ENCODE peak calls at places on chromosomes 7 and 10, in ten cellular contexts. One of them, this sample, is unnamed. For H3K4me1, the result is how much of the 10 kb centered on the place peaks cover.

GRCh38 chr7:142868188-142868811 is 13.4 kb downstream of the EPHB6 start:
- DNase-seq in endothelial cell of umbilical vein: no peak
- DNase-seq in spleen: no peak
- DNase-seq in prostate gland: no peak
- DNase-seq in SK-N-SH: no peak
- DNase-seq in transverse colon: no peak
- DNase-seq in GM12878: no peak
- DNase-seq in HCT116: no peak
- DNase-seq in stomach: no peak
- DNase-seq in GM23338: no peak
- DNase-seq in this sample: no peak

GRCh38 chr10:118901409-118901808 is 128.1 kb upstream of the NANOS1 start:
- DNase-seq in GM12878: no peak
- DNase-seq in transverse colon: no peak
- DNase-seq in GM23338: no peak
- DNase-seq in stomach: no peak
- DNase-seq in prostate gland: no peak
- DNase-seq in SK-N-SH: no peak
- DNase-seq in HCT116: no peak
- DNase-seq in spleen: no peak
- DNase-seq in endothelial cell of umbilical vein: no peak
- DNase-seq in this sample: no peak

GRCh38 chr10:69412232-69412631 is 4.5 kb downstream of the TACR2 start:
- DNase-seq in GM12878: no peak
- DNase-seq in prostate gland: no peak
- DNase-seq in GM23338: no peak
- DNase-seq in spleen: peak
- DNase-seq in endothelial cell of umbilical vein: no peak
- DNase-seq in transverse colon: no peak
- DNase-seq in HCT116: no peak
- DNase-seq in SK-N-SH: no peak
- DNase-seq in stomach: no peak
- DNase-seq in this sample: no peak

GRCh38 chr10:52741851-52742250 is 30.7 kb downstream of the MBL2 start:
- DNase-seq in GM12878: no peak
- DNase-seq in stomach: no peak
- DNase-seq in GM23338: no peak
- DNase-seq in SK-N-SH: no peak
- DNase-seq in spleen: no peak
- DNase-seq in prostate gland: no peak
- DNase-seq in HCT116: no peak
- DNase-seq in endothelial cell of umbilical vein: no peak
- DNase-seq in transverse colon: no peak
- DNase-seq in this sample: no peak

GRCh38 chr7:102303669-102304422 is 17.2 kb downstream of the SH2B2 start:
- DNase-seq in spleen: peak
- DNase-seq in GM23338: no peak
- DNase-seq in transverse colon: no peak
- DNase-seq in stomach: no peak
- DNase-seq in prostate gland: no peak
- DNase-seq in SK-N-SH: no peak
- DNase-seq in endothelial cell of umbilical vein: no peak
- DNase-seq in HCT116: no peak
- DNase-seq in GM12878: no peak
- DNase-seq in this sample: no peak

GRCh38 chr10:73857446-73857845 is 16.9 kb downstream of the CAMK2G start:
- DNase-seq in spleen: no peak
- DNase-seq in GM12878: peak
- DNase-seq in GM23338: no peak
- DNase-seq in SK-N-SH: no peak
- DNase-seq in prostate gland: no peak
- DNase-seq in transverse colon: no peak
- DNase-seq in endothelial cell of umbilical vein: no peak
- DNase-seq in HCT116: no peak
- DNase-seq in stomach: no peak
- DNase-seq in this sample: no peak

GRCh38 chr7:17802056-17802455 is 138.2 kb downstream of the SNX13 start:
- DNase-seq in SK-N-SH: no peak
- DNase-seq in prostate gland: no peak
- DNase-seq in GM23338: no peak
- DNase-seq in GM12878: no peak
- DNase-seq in transverse colon: no peak
- DNase-seq in endothelial cell of umbilical vein: no peak
- DNase-seq in HCT116: no peak
- DNase-seq in stomach: no peak
- DNase-seq in spleen: no peak
- DNase-seq in this sample: no peak

GRCh38 chr10:29806350-29806788 is 171.6 kb upstream of the SVIL start:
- DNase-seq in GM12878: no peak
- DNase-seq in endothelial cell of umbilical vein: peak
- DNase-seq in transverse colon: no peak
- DNase-seq in prostate gland: no peak
- DNase-seq in stomach: no peak
- DNase-seq in GM23338: no peak
- DNase-seq in HCT116: no peak
- DNase-seq in SK-N-SH: no peak
- DNase-seq in spleen: no peak
- DNase-seq in this sample: no peak

GRCh38 chr7:11709240-11709639 is 122.8 kb downstream of the THSD7A start:
- DNase-seq in prostate gland: no peak
- DNase-seq in GM12878: no peak
- DNase-seq in endothelial cell of umbilical vein: no peak
- DNase-seq in GM23338: no peak
- DNase-seq in SK-N-SH: no peak
- DNase-seq in spleen: no peak
- DNase-seq in stomach: no peak
- DNase-seq in transverse colon: no peak
- DNase-seq in HCT116: no peak
- DNase-seq in this sample: no peak

GRCh38 chr7:30740417-30741181 is 11.3 kb upstream of the INMT start:
- DNase-seq in transverse colon: peak
- DNase-seq in prostate gland: peak
- DNase-seq in GM23338: peak
- DNase-seq in HCT116: peak
- DNase-seq in SK-N-SH: peak
- DNase-seq in spleen: peak
- DNase-seq in stomach: peak
- DNase-seq in endothelial cell of umbilical vein: peak
- DNase-seq in GM12878: no peak
- DNase-seq in this sample: peak

GRCh38 chr10:11672836-11673235 is 61.4 kb upstream of the USP6NL start:
- DNase-seq in GM23338: no peak
- DNase-seq in transverse colon: no peak
- DNase-seq in endothelial cell of umbilical vein: no peak
- DNase-seq in GM12878: no peak
- DNase-seq in HCT116: no peak
- DNase-seq in spleen: peak
- DNase-seq in prostate gland: no peak
- DNase-seq in stomach: no peak
- DNase-seq in SK-N-SH: no peak
- DNase-seq in this sample: no peak

GRCh38 chr10:132539894-132540293 is 2.3 kb downstream of the INPP5A start:
- DNase-seq in GM23338: no peak
- DNase-seq in spleen: no peak
- DNase-seq in transverse colon: no peak
- DNase-seq in SK-N-SH: no peak
- DNase-seq in prostate gland: no peak
- DNase-seq in HCT116: no peak
- DNase-seq in GM12878: no peak
- DNase-seq in endothelial cell of umbilical vein: peak
- DNase-seq in stomach: no peak
- DNase-seq in this sample: no peak

GRCh38 chr7:148021507-148022045 is 569.0 kb upstream of the C7orf33 start:
- DNase-seq in GM12878: no peak
- DNase-seq in prostate gland: no peak
- DNase-seq in stomach: no peak
- DNase-seq in GM23338: peak
- DNase-seq in HCT116: no peak
- DNase-seq in spleen: no peak
- DNase-seq in SK-N-SH: no peak
- DNase-seq in transverse colon: no peak
- DNase-seq in endothelial cell of umbilical vein: no peak
- DNase-seq in this sample: no peak

GRCh38 chr10:127679642-127680255 is 57.2 kb upstream of the FOXI2 start:
- DNase-seq in GM12878: no peak
- DNase-seq in endothelial cell of umbilical vein: no peak
- DNase-seq in GM23338: peak
- DNase-seq in HCT116: peak
- DNase-seq in stomach: no peak
- DNase-seq in spleen: no peak
- DNase-seq in transverse colon: no peak
- DNase-seq in SK-N-SH: no peak
- DNase-seq in prostate gland: no peak
- DNase-seq in this sample: no peak

GRCh38 chr7:140342732-140343514 is 55.4 kb downstream of the SLC37A3 start:
- DNase-seq in SK-N-SH: peak
- DNase-seq in stomach: peak
- DNase-seq in GM12878: no peak
- DNase-seq in GM23338: peak
- DNase-seq in transverse colon: peak
- DNase-seq in spleen: peak
- DNase-seq in HCT116: peak
- DNase-seq in prostate gland: no peak
- DNase-seq in endothelial cell of umbilical vein: peak
- DNase-seq in this sample: no peak

GRCh38 chr10:21304608-21305007 is 220.9 kb downstream of the SKIDA1 start:
- DNase-seq in GM23338: no peak
- DNase-seq in SK-N-SH: no peak
- DNase-seq in transverse colon: no peak
- DNase-seq in spleen: no peak
- DNase-seq in prostate gland: no peak
- DNase-seq in HCT116: no peak
- DNase-seq in GM12878: no peak
- DNase-seq in stomach: no peak
- DNase-seq in endothelial cell of umbilical vein: no peak
- DNase-seq in this sample: no peak

GRCh38 chr7:15692621-15693020 is 6.1 kb upstream of the MEOX2 start:
- DNase-seq in spleen: no peak
- DNase-seq in endothelial cell of umbilical vein: no peak
- DNase-seq in stomach: no peak
- DNase-seq in GM12878: no peak
- DNase-seq in GM23338: no peak
- DNase-seq in prostate gland: no peak
- DNase-seq in SK-N-SH: no peak
- DNase-seq in HCT116: no peak
- DNase-seq in transverse colon: no peak
- DNase-seq in this sample: no peak

GRCh38 chr7:136693166-136694119 is 175.0 kb upstream of the CHRM2 start:
- DNase-seq in transverse colon: no peak
- DNase-seq in GM12878: no peak
- DNase-seq in spleen: no peak
- DNase-seq in GM23338: no peak
- DNase-seq in prostate gland: no peak
- DNase-seq in stomach: no peak
- DNase-seq in HCT116: no peak
- DNase-seq in endothelial cell of umbilical vein: no peak
- DNase-seq in SK-N-SH: peak
- DNase-seq in this sample: no peak

GRCh38 chr7:150728011-150728410 is 9.2 kb upstream of the GIMAP5 start:
- DNase-seq in stomach: no peak
- DNase-seq in GM23338: no peak
- DNase-seq in HCT116: no peak
- DNase-seq in prostate gland: no peak
- DNase-seq in GM12878: no peak
- DNase-seq in SK-N-SH: no peak
- DNase-seq in endothelial cell of umbilical vein: no peak
- DNase-seq in spleen: no peak
- DNase-seq in transverse colon: no peak
- DNase-seq in this sample: no peak

DNA sequence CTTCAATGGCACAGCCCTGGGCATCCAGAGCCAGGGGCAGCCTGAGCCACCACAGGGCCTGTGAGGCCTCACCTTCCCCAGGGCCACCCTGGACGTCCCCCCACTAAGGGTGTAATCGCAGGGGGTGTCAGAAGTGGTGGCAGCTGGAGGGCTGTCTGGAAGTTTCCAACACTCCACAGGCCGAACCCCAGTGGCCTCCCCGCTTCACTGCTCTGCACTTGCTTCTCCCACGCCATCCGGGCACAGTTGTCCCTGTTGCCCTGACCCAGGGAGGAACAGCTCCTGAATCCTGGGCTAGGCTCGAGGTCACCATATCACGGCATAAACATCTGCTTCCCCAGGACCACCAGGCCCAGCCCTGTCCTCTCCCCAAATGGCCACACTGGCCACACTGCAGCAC is 276.6 kb downstream of the MAD1L1 start:
- DNase-seq in endothelial cell of umbilical vein: no peak
- DNase-seq in GM12878: no peak
- DNase-seq in transverse colon: no peak
- DNase-seq in prostate gland: no peak
- DNase-seq in spleen: peak
- DNase-seq in SK-N-SH: no peak
- DNase-seq in GM23338: no peak
- DNase-seq in stomach: no peak
- DNase-seq in HCT116: no peak
- DNase-seq in this sample: no peak
- H3K4me3 ChIP-seq in endothelial cell of umbilical vein: no peak
- H3K4me3 ChIP-seq in GM12878: no peak
- H3K4me3 ChIP-seq in transverse colon: no peak
- H3K4me3 ChIP-seq in prostate gland: no peak
- H3K4me3 ChIP-seq in spleen: no peak
- H3K4me3 ChIP-seq in SK-N-SH: no peak
- H3K4me3 ChIP-seq in GM23338: no peak
- H3K4me3 ChIP-seq in stomach: no peak
- H3K4me3 ChIP-seq in HCT116: no peak
- H3K4me3 ChIP-seq in this sample: no peak

GRCh38 chr7:41916450-41916927 is 213.6 kb upstream of the INHBA start:
- DNase-seq in stomach: no peak
- DNase-seq in SK-N-SH: no peak
- DNase-seq in spleen: no peak
- DNase-seq in GM12878: no peak
- DNase-seq in endothelial cell of umbilical vein: peak
- DNase-seq in prostate gland: no peak
- DNase-seq in HCT116: no peak
- DNase-seq in GM23338: no peak
- DNase-seq in transverse colon: no peak
- DNase-seq in this sample: peak
- TF ChIP-seq POLR2AphosphoS5 in stomach: peak
- TF ChIP-seq POLR2AphosphoS5 in SK-N-SH: peak
- TF ChIP-seq POLR2AphosphoS5 in spleen: no peak
- TF ChIP-seq POLR2AphosphoS5 in GM12878: no peak
- TF ChIP-seq POLR2AphosphoS5 in endothelial cell of umbilical vein: peak
- TF ChIP-seq POLR2AphosphoS5 in prostate gland: peak
- TF ChIP-seq POLR2AphosphoS5 in HCT116: no peak
- TF ChIP-seq POLR2AphosphoS5 in GM23338: no peak
- TF ChIP-seq POLR2AphosphoS5 in transverse colon: peak
- TF ChIP-seq POLR2AphosphoS5 in this sample: peak

GRCh38 chr7:74483402-74484336 is 30.0 kb downstream of the GTF2IRD1 start:
- DNase-seq in spleen: no peak
- DNase-seq in SK-N-SH: no peak
- DNase-seq in transverse colon: no peak
- DNase-seq in prostate gland: no peak
- DNase-seq in HCT116: no peak
- DNase-seq in stomach: no peak
- DNase-seq in GM23338: no peak
- DNase-seq in GM12878: no peak
- DNase-seq in endothelial cell of umbilical vein: no peak
- DNase-seq in this sample: no peak
- H3K4me1 ChIP-seq in spleen: under half
- H3K4me1 ChIP-seq in SK-N-SH: under half
- H3K4me1 ChIP-seq in transverse colon: under half
- H3K4me1 ChIP-seq in prostate gland: under half
- H3K4me1 ChIP-seq in HCT116: half or more
- H3K4me1 ChIP-seq in stomach: under half
- H3K4me1 ChIP-seq in GM23338: under half
- H3K4me1 ChIP-seq in GM12878: under half
- H3K4me1 ChIP-seq in endothelial cell of umbilical vein: under half
- H3K4me1 ChIP-seq in this sample: under half

GRCh38 chr7:883029-884021 is 7.0 kb downstream of the GET4 start:
- DNase-seq in GM12878: no peak
- DNase-seq in SK-N-SH: no peak
- DNase-seq in GM23338: no peak
- DNase-seq in HCT116: no peak
- DNase-seq in prostate gland: no peak
- DNase-seq in spleen: peak
- DNase-seq in endothelial cell of umbilical vein: no peak
- DNase-seq in transverse colon: no peak
- DNase-seq in stomach: no peak
- DNase-seq in this sample: no peak
- H3K4me3 ChIP-seq in GM12878: no peak
- H3K4me3 ChIP-seq in SK-N-SH: no peak
- H3K4me3 ChIP-seq in GM23338: no peak
- H3K4me3 ChIP-seq in HCT116: no peak
- H3K4me3 ChIP-seq in prostate gland: no peak
- H3K4me3 ChIP-seq in spleen: no peak
- H3K4me3 ChIP-seq in endothelial cell of umbilical vein: no peak
- H3K4me3 ChIP-seq in transverse colon: no peak
- H3K4me3 ChIP-seq in stomach: no peak
- H3K4me3 ChIP-seq in this sample: no peak

This sample was measured in breast epithelium.